ENCODE peak calls at places on chromosomes 13 and 19, in six cellular contexts. M is stomach, R is spleen, L is IMR-90, H is body of pancreas, Q is prostate gland. A is an unnamed sample. For H3K36me3, the result is how much of the 10 kb centered on the place peaks cover.

GRCh38 chr19:33740811-33741396 is 55.8 kb upstream of the KCTD15 start:
- DNase-seq in M (no peak), R (no peak), L (peak), H (peak), Q (no peak), A (peak)

GRCh38 chr19:33385956-33386355 is 12.4 kb downstream of the CEBPG start:
- DNase-seq in M (no peak), R (no peak), L (no peak), H (no peak), Q (no peak), A (peak)

GRCh38 chr19:14728595-14728994 is 38.7 kb downstream of the ZNF333 start:
- DNase-seq in M (peak), R (no peak), L (no peak), H (no peak), Q (no peak), A (no peak)

GRCh38 chr19:45939792-45940514 is 25.4 kb upstream of the NANOS2 start:
- DNase-seq in M (no peak), R (peak), L (no peak), H (no peak), Q (no peak), A (no peak)

GRCh38 chr19:38917921-38918491 is 6.0 kb upstream of the CCER2 start:
- DNase-seq in M (no peak), R (peak), L (no peak), H (no peak), Q (no peak), A (peak)

GRCh38 chr13:36530050-36530789 is 97.9 kb downstream of the CCNA1 start:
- DNase-seq in M (no peak), R (no peak), L (no peak), H (no peak), Q (peak), A (no peak)

GRCh38 chr19:12993562-12993961 is 1.7 kb upstream of the NFIX start:
- DNase-seq in M (no peak), R (no peak), L (no peak), H (no peak), Q (no peak), A (no peak)

GRCh38 chr19:35449347-35450043 is 1.4 kb downstream of the FFAR2 start:
- DNase-seq in M (peak), R (no peak), L (no peak), H (no peak), Q (peak), A (no peak)

GRCh38 chr13:46553886-46554855 is 1.2 kb downstream of the LRCH1 start:
- DNase-seq in M (peak), R (peak), L (peak), H (peak), Q (peak), A (peak)

GRCh38 chr13:24107955-24108614 is 52.4 kb upstream of the SPATA13 start:
- DNase-seq in M (no peak), R (no peak), L (peak), H (no peak), Q (no peak), A (no peak)

GRCh38 chr13:21053231-21053630 is 8.2 kb downstream of the LATS2 start:
- DNase-seq in M (no peak), R (no peak), L (no peak), H (no peak), Q (no peak), A (peak)

GRCh38 chr13:79631260-79631659 is 150.3 kb downstream of the NDFIP2 start:
- DNase-seq in M (no peak), R (no peak), L (peak), H (no peak), Q (peak), A (peak)

GRCh38 chr13:106513608-106514007 is 21.9 kb downstream of the EFNB2 start:
- DNase-seq in M (no peak), R (no peak), L (no peak), H (no peak), Q (no peak), A (no peak)

GRCh38 chr13:42794572-42795275 is 13.3 kb downstream of the FAM216B start:
- DNase-seq in M (no peak), R (no peak), L (no peak), H (no peak), Q (no peak), A (no peak)

GRCh38 chr19:55673889-55674288 is 1.1 kb upstream of the EPN1 start:
- DNase-seq in M (no peak), R (no peak), L (no peak), H (no peak), Q (no peak), A (no peak)

GRCh38 chr19:55675661-55676354 is 782 bp downstream of the EPN1 start:
- DNase-seq in M (no peak), R (no peak), L (no peak), H (no peak), Q (no peak), A (no peak)

GRCh38 chr19:55674459-55674840 is 576 bp upstream of the EPN1 start:
- DNase-seq in M (no peak), R (no peak), L (no peak), H (no peak), Q (no peak), A (no peak)

GRCh38 chr19:55676384-55676783 is 1.4 kb downstream of the EPN1 start:
- DNase-seq in M (peak), R (no peak), L (peak), H (peak), Q (peak), A (no peak)

GRCh38 chr19:55674841-55675660 is at the start of gene EPN1:
- DNase-seq in M (peak), R (peak), L (peak), H (peak), Q (peak), A (peak)
- H3K36me3 ChIP-seq in M (half or more), R (under half), L (under half), H (under half), Q (under half), A (under half)

DNA sequence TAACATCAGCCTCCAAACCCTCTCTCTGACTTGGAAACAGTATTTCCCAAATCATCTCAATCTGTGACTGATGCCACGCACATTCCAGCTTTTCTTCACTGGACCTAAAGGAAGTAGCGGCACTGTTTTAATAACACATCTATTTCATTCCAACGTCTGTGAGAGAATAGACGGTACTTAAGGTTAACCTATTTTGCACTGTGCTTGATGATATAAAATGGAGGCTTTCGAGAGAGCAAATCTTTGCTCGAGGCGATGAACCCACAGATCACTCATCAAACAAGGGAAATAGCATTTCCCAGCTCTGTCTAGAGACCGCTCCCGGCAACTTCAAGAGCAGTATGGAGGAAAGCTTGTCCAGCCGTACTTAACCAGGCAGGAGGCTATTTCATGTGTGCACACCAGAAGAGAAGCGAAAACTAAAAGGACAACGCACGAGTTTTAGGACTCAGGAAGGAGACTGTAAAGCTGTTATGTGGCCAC is 2.9 kb downstream of the UBL3 start:
- DNase-seq in M (no peak), R (no peak), L (peak), H (no peak), Q (peak), A (no peak)
- TF ChIP-seq POLR2A in M (no peak), R (no peak), L (no peak), H (no peak), Q (peak), A (no peak)

DNA sequence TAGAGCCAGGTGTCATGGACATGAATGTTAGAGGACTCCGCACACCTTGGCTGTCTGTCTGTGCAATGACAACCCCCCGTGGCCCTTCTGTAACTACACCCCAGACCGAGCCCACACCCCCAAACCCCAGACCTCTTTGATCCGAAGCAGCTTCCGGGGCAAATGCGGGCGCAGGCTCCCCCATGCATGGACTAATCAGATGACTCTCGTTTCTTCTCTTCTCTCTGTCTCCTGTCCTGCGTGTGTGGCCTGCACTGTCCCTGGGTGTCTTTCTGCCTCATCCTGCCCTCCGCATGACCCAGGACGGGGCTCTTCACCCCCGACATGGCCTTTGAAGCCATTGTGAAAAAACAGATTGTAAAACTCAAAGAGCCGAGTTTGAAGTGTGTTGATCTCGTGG is 38.9 kb downstream of the TMED1 start:
- DNase-seq in M (no peak), R (no peak), L (no peak), H (no peak), Q (no peak), A (no peak)
- H3K36me3 ChIP-seq in M (half or more), R (half or more), L (half or more), H (under half), Q (under half), A (under half)

DNA sequence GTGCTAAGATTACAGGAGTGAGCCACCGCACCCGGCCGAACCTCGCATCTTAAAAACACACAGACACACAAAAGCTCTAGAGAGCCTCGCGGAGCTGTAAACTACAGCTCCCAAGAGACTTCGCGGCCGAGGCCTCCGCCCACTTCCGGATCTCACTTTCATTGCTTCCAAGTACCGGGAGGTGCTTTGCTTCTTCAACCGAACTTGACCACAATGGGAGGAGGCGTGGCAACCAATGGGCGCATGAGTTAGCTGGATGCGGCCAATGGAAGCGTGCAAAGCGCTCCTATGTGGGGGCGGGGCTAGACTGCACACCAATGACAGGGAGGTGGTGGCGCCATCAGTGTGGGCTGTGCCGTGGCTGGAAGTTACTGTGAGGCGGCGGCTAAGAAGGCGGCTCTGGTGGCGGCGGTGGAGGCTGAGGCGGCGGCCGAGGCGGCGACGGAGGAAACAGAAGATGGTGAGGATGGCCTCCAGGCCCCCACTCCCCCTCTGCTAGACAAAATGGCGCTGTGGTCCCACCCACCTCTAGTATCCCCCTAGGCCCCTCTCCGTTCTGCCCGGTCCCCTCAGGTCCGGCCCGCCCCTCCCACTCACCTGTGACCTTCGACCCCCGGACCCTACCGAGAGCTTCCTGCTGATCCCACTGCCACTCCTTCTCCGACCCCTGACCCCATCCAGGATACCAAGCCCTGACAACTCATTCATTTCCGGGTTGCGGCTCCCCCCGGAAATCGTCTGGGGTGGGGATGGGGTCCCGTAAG is at the start of gene DDA1:
- DNase-seq in M (peak), R (peak), L (peak), H (peak), Q (peak), A (peak)
- TF ChIP-seq POLR2A in M (peak), R (peak), L (peak), H (peak), Q (peak), A (peak)

DNA sequence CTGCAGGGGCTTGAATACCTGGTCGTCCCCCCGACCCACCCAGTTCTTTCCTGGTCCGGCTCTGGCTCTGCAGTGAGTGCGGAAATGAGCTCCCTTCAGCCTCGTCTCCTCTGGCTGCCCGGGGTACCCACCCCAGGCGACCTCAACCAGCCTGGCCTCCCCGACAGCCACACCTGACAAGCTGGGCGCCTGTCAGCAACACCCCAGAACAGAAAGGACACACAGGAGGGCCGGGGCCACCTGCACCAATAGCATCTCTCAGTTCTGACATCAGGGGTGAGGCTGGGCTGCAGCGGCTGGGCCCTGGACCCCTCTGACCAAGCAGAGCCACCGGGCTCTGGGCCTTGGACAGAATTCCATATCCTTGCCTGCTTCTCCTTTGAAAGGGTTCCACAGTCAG is 19.7 kb downstream of the SUGP1 start:
- DNase-seq in M (no peak), R (no peak), L (no peak), H (no peak), Q (no peak), A (no peak)
- H3K36me3 ChIP-seq in M (half or more), R (half or more), L (half or more), H (under half), Q (under half), A (under half)

GRCh38 chr13:110302986-110303385 is 4.0 kb downstream of the COL4A1 start:
- DNase-seq in M (no peak), R (no peak), L (no peak), H (no peak), Q (no peak), A (no peak)
- TF ChIP-seq POLR2A in M (no peak), R (no peak), L (no peak), H (no peak), Q (no peak), A (no peak)

DNA sequence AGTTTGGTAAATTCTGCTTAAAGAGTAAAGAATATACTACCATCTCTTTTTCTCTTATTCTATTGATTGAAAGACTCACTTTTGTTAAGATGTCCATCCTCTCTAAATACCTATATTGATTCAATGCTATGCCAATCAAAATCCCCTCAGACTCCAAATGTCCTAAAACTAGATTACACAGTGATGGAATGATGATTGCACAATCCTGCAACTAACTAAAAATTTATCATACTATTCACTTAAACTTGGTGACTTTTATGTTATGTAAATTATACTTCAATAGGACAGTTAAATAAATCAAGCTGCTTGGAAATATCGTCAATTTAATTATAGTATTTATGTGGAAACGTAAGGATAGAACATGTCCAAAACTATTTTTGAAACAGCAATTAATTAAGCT is 2765.1 kb upstream of the PCDH20 start:
- DNase-seq in M (no peak), R (no peak), L (no peak), H (no peak), Q (no peak), A (no peak)
- H3K36me3 ChIP-seq in M (under half), R (under half), L (under half), H (under half), Q (under half), A (under half)

A was measured in adrenal gland.